ENCODE peak calls at places on chromosome 15, in eight cellular contexts. One of them, this sample, is unnamed.

GRCh38 chr15:69903476-69904295 is 194.0 kb downstream of the TLE3 start:
- DNase-seq in spleen: no peak
- DNase-seq in tibial artery: no peak
- DNase-seq in mammary epithelial cell: no peak
- DNase-seq in IMR-90: peak; percentile 57
- DNase-seq in naive thymus-derived CD4-positive, alpha-beta T cell: no peak
- DNase-seq in pancreas: no peak
- DNase-seq in effector memory CD4-positive, alpha-beta T cell: no peak
- DNase-seq in this sample: no peak

GRCh38 chr15:75666823-75667501 is 19.2 kb downstream of the SNX33 start:
- DNase-seq in effector memory CD4-positive, alpha-beta T cell: no peak
- DNase-seq in mammary epithelial cell: peak; percentile 99
- DNase-seq in tibial artery: peak; percentile 96
- DNase-seq in spleen: peak; percentile 63
- DNase-seq in pancreas: no peak
- DNase-seq in IMR-90: peak; percentile 100
- DNase-seq in naive thymus-derived CD4-positive, alpha-beta T cell: no peak
- DNase-seq in this sample: no peak

GRCh38 chr15:80010131-80010673 is 39.2 kb upstream of the BCL2A1 start:
- DNase-seq in IMR-90: no peak
- DNase-seq in pancreas: no peak
- DNase-seq in spleen: no peak
- DNase-seq in tibial artery: no peak
- DNase-seq in effector memory CD4-positive, alpha-beta T cell: no peak
- DNase-seq in naive thymus-derived CD4-positive, alpha-beta T cell: no peak
- DNase-seq in mammary epithelial cell: peak; percentile 89
- DNase-seq in this sample: no peak

GRCh38 chr15:39573287-39573686 is 7.6 kb upstream of the THBS1 start:
- DNase-seq in pancreas: no peak
- DNase-seq in IMR-90: no peak
- DNase-seq in spleen: no peak
- DNase-seq in mammary epithelial cell: no peak
- DNase-seq in tibial artery: no peak
- DNase-seq in naive thymus-derived CD4-positive, alpha-beta T cell: no peak
- DNase-seq in effector memory CD4-positive, alpha-beta T cell: no peak
- DNase-seq in this sample: no peak

GRCh38 chr15:45855907-45856579 is 221.2 kb downstream of the SQOR start:
- DNase-seq in IMR-90: no peak
- DNase-seq in tibial artery: no peak
- DNase-seq in spleen: no peak
- DNase-seq in mammary epithelial cell: peak; percentile 91
- DNase-seq in naive thymus-derived CD4-positive, alpha-beta T cell: no peak
- DNase-seq in effector memory CD4-positive, alpha-beta T cell: no peak
- DNase-seq in pancreas: no peak
- DNase-seq in this sample: no peak

GRCh38 chr15:70533931-70534742 is 229.2 kb downstream of the UACA start:
- DNase-seq in tibial artery: no peak
- DNase-seq in effector memory CD4-positive, alpha-beta T cell: no peak
- DNase-seq in naive thymus-derived CD4-positive, alpha-beta T cell: no peak
- DNase-seq in IMR-90: no peak
- DNase-seq in mammary epithelial cell: no peak
- DNase-seq in pancreas: no peak
- DNase-seq in spleen: no peak
- DNase-seq in this sample: no peak

GRCh38 chr15:91021516-91022074 is 799 bp downstream of the VPS33B start:
- DNase-seq in tibial artery: no peak
- DNase-seq in effector memory CD4-positive, alpha-beta T cell: no peak
- DNase-seq in pancreas: no peak
- DNase-seq in spleen: no peak
- DNase-seq in IMR-90: peak; percentile 18
- DNase-seq in naive thymus-derived CD4-positive, alpha-beta T cell: no peak
- DNase-seq in mammary epithelial cell: peak; percentile 39
- DNase-seq in this sample: no peak

GRCh38 chr15:31089361-31090047 is 12.0 kb downstream of the TRPM1 start:
- DNase-seq in spleen: no peak
- DNase-seq in effector memory CD4-positive, alpha-beta T cell: no peak
- DNase-seq in tibial artery: no peak
- DNase-seq in mammary epithelial cell: no peak
- DNase-seq in pancreas: no peak
- DNase-seq in IMR-90: no peak
- DNase-seq in naive thymus-derived CD4-positive, alpha-beta T cell: no peak
- DNase-seq in this sample: no peak

GRCh38 chr15:85150130-85150480 is 168.4 kb downstream of the PDE8A start:
- DNase-seq in spleen: no peak
- DNase-seq in mammary epithelial cell: no peak
- DNase-seq in tibial artery: no peak
- DNase-seq in pancreas: no peak
- DNase-seq in IMR-90: peak; percentile 11
- DNase-seq in effector memory CD4-positive, alpha-beta T cell: no peak
- DNase-seq in naive thymus-derived CD4-positive, alpha-beta T cell: no peak
- DNase-seq in this sample: no peak

GRCh38 chr15:100141304-100142080 is 200.3 kb downstream of the ADAMTS17 start:
- DNase-seq in spleen: no peak
- DNase-seq in tibial artery: no peak
- DNase-seq in IMR-90: no peak
- DNase-seq in effector memory CD4-positive, alpha-beta T cell: no peak
- DNase-seq in naive thymus-derived CD4-positive, alpha-beta T cell: no peak
- DNase-seq in mammary epithelial cell: no peak
- DNase-seq in pancreas: no peak
- DNase-seq in this sample: no peak

GRCh38 chr15:39530446-39531342 is 50.2 kb upstream of the THBS1 start:
- DNase-seq in tibial artery: no peak
- DNase-seq in mammary epithelial cell: no peak
- DNase-seq in pancreas: no peak
- DNase-seq in naive thymus-derived CD4-positive, alpha-beta T cell: no peak
- DNase-seq in spleen: no peak
- DNase-seq in effector memory CD4-positive, alpha-beta T cell: no peak
- DNase-seq in IMR-90: peak; percentile 14
- DNase-seq in this sample: no peak

GRCh38 chr15:62413786-62414185 is 248.7 kb upstream of the C2CD4B start:
- DNase-seq in naive thymus-derived CD4-positive, alpha-beta T cell: no peak
- DNase-seq in IMR-90: no peak
- DNase-seq in spleen: no peak
- DNase-seq in tibial artery: no peak
- DNase-seq in effector memory CD4-positive, alpha-beta T cell: no peak
- DNase-seq in pancreas: no peak
- DNase-seq in mammary epithelial cell: no peak
- DNase-seq in this sample: no peak

GRCh38 chr15:73681856-73682596 is 2.2 kb upstream of the CD276 start:
- DNase-seq in pancreas: no peak
- DNase-seq in effector memory CD4-positive, alpha-beta T cell: no peak
- DNase-seq in mammary epithelial cell: no peak
- DNase-seq in spleen: no peak
- DNase-seq in naive thymus-derived CD4-positive, alpha-beta T cell: no peak
- DNase-seq in tibial artery: no peak
- DNase-seq in IMR-90: no peak
- DNase-seq in this sample: no peak

GRCh38 chr15:66940368-66940767 is 125.0 kb upstream of the SMAD3 start:
- DNase-seq in effector memory CD4-positive, alpha-beta T cell: no peak
- DNase-seq in IMR-90: peak; percentile 62
- DNase-seq in mammary epithelial cell: peak; percentile 73
- DNase-seq in tibial artery: peak; percentile 21
- DNase-seq in naive thymus-derived CD4-positive, alpha-beta T cell: no peak
- DNase-seq in spleen: no peak
- DNase-seq in pancreas: no peak
- DNase-seq in this sample: no peak

GRCh38 chr15:62783303-62783957 is 259.1 kb upstream of the TPM1 start:
- DNase-seq in effector memory CD4-positive, alpha-beta T cell: no peak
- DNase-seq in tibial artery: no peak
- DNase-seq in pancreas: no peak
- DNase-seq in naive thymus-derived CD4-positive, alpha-beta T cell: no peak
- DNase-seq in spleen: no peak
- DNase-seq in IMR-90: peak; percentile 93
- DNase-seq in mammary epithelial cell: peak; percentile 36
- DNase-seq in this sample: no peak

GRCh38 chr15:31457161-31457560 is 130.5 kb downstream of the KLF13 start:
- DNase-seq in naive thymus-derived CD4-positive, alpha-beta T cell: no peak
- DNase-seq in tibial artery: no peak
- DNase-seq in spleen: peak; percentile 33
- DNase-seq in IMR-90: no peak
- DNase-seq in effector memory CD4-positive, alpha-beta T cell: no peak
- DNase-seq in pancreas: no peak
- DNase-seq in mammary epithelial cell: peak; percentile 9
- DNase-seq in this sample: no peak

GRCh38 chr15:51814616-51815015 is 14.8 kb upstream of the TMOD3 start:
- DNase-seq in effector memory CD4-positive, alpha-beta T cell: no peak
- DNase-seq in IMR-90: no peak
- DNase-seq in spleen: no peak
- DNase-seq in mammary epithelial cell: no peak
- DNase-seq in naive thymus-derived CD4-positive, alpha-beta T cell: no peak
- DNase-seq in tibial artery: no peak
- DNase-seq in pancreas: no peak
- DNase-seq in this sample: no peak

GRCh38 chr15:56984681-56985515 is 66.5 kb downstream of the TCF12 start:
- DNase-seq in mammary epithelial cell: no peak
- DNase-seq in tibial artery: no peak
- DNase-seq in effector memory CD4-positive, alpha-beta T cell: no peak
- DNase-seq in spleen: no peak
- DNase-seq in IMR-90: peak; percentile 48
- DNase-seq in naive thymus-derived CD4-positive, alpha-beta T cell: no peak
- DNase-seq in pancreas: no peak
- DNase-seq in this sample: no peak

GRCh38 chr15:95682129-95682528 is 648.4 kb upstream of the NR2F2 start:
- DNase-seq in effector memory CD4-positive, alpha-beta T cell: no peak
- DNase-seq in spleen: no peak
- DNase-seq in tibial artery: no peak
- DNase-seq in mammary epithelial cell: no peak
- DNase-seq in naive thymus-derived CD4-positive, alpha-beta T cell: no peak
- DNase-seq in IMR-90: no peak
- DNase-seq in pancreas: no peak
- DNase-seq in this sample: no peak

DNA sequence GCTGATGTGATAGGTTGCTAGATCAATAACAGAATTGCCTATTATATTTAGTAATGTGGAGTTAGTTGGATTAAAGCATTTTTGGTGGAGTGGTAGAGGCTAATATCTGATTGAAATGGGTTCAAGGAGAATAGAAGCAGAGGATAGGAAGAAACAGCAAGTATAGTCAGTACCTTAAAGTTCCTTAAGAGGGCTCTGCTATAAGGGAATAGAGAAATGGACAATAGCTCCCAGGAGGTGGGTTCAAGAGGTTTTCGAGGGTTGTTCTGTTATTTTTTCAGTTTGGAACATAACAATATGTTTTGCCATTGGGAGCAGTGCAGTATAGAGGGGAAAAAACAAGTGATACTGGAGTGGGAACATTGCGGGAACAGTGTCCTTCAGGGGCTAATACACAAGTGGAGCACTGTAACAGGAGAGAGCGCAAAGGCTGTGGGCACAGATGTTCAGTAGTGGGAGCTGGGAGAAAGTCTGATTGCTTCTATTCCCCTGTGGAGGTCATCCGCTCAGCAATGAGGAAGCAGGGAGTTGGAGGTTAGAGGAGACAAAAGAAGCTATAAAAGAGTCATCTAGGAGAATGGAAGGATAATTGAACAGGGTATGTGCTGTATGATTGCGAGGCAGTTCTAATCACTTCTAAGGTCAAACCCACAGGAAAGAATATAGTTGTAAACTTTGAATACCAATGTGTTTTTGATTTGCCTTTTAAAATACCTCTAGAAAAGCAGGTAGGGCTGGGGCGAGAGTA is 3.3 kb downstream of the MRPS11 start:
- DNase-seq in naive thymus-derived CD4-positive, alpha-beta T cell: no peak
- DNase-seq in tibial artery: no peak
- DNase-seq in spleen: no peak
- DNase-seq in mammary epithelial cell: no peak
- DNase-seq in IMR-90: no peak
- DNase-seq in effector memory CD4-positive, alpha-beta T cell: no peak
- DNase-seq in pancreas: no peak
- DNase-seq in this sample: no peak
- H3K27ac ChIP-seq in naive thymus-derived CD4-positive, alpha-beta T cell: no peak overlapping the region
- H3K27ac ChIP-seq in tibial artery: no peak overlapping the region
- H3K27ac ChIP-seq in spleen: no peak overlapping the region
- H3K27ac ChIP-seq in mammary epithelial cell: no peak overlapping the region
- H3K27ac ChIP-seq in IMR-90: no peak overlapping the region
- H3K27ac ChIP-seq in effector memory CD4-positive, alpha-beta T cell: no peak overlapping the region
- H3K27ac ChIP-seq in pancreas: no peak overlapping the region
- H3K27ac ChIP-seq in this sample: no peak overlapping the region

GRCh38 chr15:94503293-94503692 is 271.9 kb downstream of the MCTP2 start:
- DNase-seq in effector memory CD4-positive, alpha-beta T cell: no peak
- DNase-seq in mammary epithelial cell: no peak
- DNase-seq in spleen: no peak
- DNase-seq in IMR-90: no peak
- DNase-seq in pancreas: no peak
- DNase-seq in naive thymus-derived CD4-positive, alpha-beta T cell: no peak
- DNase-seq in tibial artery: no peak
- DNase-seq in this sample: no peak

GRCh38 chr15:94509259-94509658 is 277.9 kb downstream of the MCTP2 start:
- DNase-seq in IMR-90: no peak
- DNase-seq in spleen: no peak
- DNase-seq in mammary epithelial cell: no peak
- DNase-seq in tibial artery: no peak
- DNase-seq in pancreas: no peak
- DNase-seq in effector memory CD4-positive, alpha-beta T cell: no peak
- DNase-seq in naive thymus-derived CD4-positive, alpha-beta T cell: no peak
- DNase-seq in this sample: no peak
- H3K9me3 ChIP-seq in IMR-90: peaks cover 10% of the 10 kb centered on the region
- H3K9me3 ChIP-seq in spleen: peaks cover 16% of the 10 kb centered on the region
- H3K9me3 ChIP-seq in mammary epithelial cell: no peaks in the 10 kb centered on the region
- H3K9me3 ChIP-seq in tibial artery: no peaks in the 10 kb centered on the region
- H3K9me3 ChIP-seq in pancreas: no peaks in the 10 kb centered on the region
- H3K9me3 ChIP-seq in effector memory CD4-positive, alpha-beta T cell: no peaks in the 10 kb centered on the region
- H3K9me3 ChIP-seq in naive thymus-derived CD4-positive, alpha-beta T cell: no peaks in the 10 kb centered on the region
- H3K9me3 ChIP-seq in this sample: no peaks in the 10 kb centered on the region

DNA sequence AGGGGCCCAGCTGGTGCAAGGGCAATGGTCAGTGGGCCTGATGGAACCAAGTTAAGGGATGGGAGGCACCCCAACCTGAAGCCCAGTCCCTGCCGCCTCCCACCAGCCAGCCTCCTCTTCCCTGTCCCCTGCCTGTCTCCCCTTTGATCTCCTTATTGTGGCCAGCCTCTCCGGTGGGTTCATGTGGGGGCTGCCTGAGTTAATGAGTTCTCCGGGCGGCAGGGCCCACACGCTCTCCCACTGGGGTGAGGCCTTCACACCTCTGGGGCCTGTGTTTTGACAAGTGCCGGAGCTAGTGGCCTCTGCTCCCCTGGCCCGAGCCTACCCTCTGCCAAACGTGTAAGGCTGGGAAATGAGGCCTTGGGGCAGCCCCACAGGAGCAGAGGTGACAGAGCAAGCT is 7.2 kb upstream of the MESP1 start:
- DNase-seq in effector memory CD4-positive, alpha-beta T cell: no peak
- DNase-seq in naive thymus-derived CD4-positive, alpha-beta T cell: no peak
- DNase-seq in mammary epithelial cell: no peak
- DNase-seq in pancreas: no peak
- DNase-seq in tibial artery: no peak
- DNase-seq in IMR-90: no peak
- DNase-seq in spleen: no peak
- DNase-seq in this sample: no peak
- H3K27ac ChIP-seq in effector memory CD4-positive, alpha-beta T cell: no peak overlapping the region
- H3K27ac ChIP-seq in naive thymus-derived CD4-positive, alpha-beta T cell: no peak overlapping the region
- H3K27ac ChIP-seq in mammary epithelial cell: no peak overlapping the region
- H3K27ac ChIP-seq in pancreas: no peak overlapping the region
- H3K27ac ChIP-seq in tibial artery: no peak overlapping the region
- H3K27ac ChIP-seq in IMR-90: no peak overlapping the region
- H3K27ac ChIP-seq in spleen: no peak overlapping the region
- H3K27ac ChIP-seq in this sample: no peak overlapping the region

DNA sequence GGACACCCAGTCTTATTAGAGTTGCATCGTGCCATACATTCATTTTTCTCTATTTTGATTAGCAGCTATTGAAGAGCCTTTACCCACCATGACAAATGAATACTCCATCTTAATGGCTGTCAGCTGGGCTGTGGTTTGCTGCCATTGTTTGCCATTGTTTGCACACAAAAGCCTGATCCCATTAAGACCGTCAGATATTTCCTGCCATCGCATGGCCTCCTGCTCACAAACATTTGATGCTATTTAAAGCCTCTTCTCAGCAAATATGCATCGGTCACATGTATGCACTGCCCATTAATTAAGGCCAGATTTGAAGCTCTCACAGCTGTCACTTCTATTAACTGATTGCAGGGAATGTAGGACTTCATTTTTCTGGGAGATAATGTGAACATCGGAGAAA is 175.5 kb upstream of the NR2E3 start:
- DNase-seq in tibial artery: no peak
- DNase-seq in IMR-90: no peak
- DNase-seq in pancreas: no peak
- DNase-seq in naive thymus-derived CD4-positive, alpha-beta T cell: no peak
- DNase-seq in effector memory CD4-positive, alpha-beta T cell: no peak
- DNase-seq in spleen: no peak
- DNase-seq in mammary epithelial cell: no peak
- DNase-seq in this sample: no peak
- H3K9me3 ChIP-seq in tibial artery: no peaks in the 10 kb centered on the region
- H3K9me3 ChIP-seq in IMR-90: no peaks in the 10 kb centered on the region
- H3K9me3 ChIP-seq in pancreas: no peaks in the 10 kb centered on the region
- H3K9me3 ChIP-seq in naive thymus-derived CD4-positive, alpha-beta T cell: no peaks in the 10 kb centered on the region
- H3K9me3 ChIP-seq in effector memory CD4-positive, alpha-beta T cell: no peaks in the 10 kb centered on the region
- H3K9me3 ChIP-seq in spleen: no peaks in the 10 kb centered on the region
- H3K9me3 ChIP-seq in mammary epithelial cell: no peaks in the 10 kb centered on the region
- H3K9me3 ChIP-seq in this sample: no peaks in the 10 kb centered on the region

This sample was measured in CD4-positive, CD25-positive, alpha-beta regulatory T cell.